ENCODE peak calls at places on chromosomes 16 and 17, in six cellular contexts. B is Peyer's patch, I is thoracic aorta, X is fibroblast of pulmonary artery, R is cardiac fibroblast, Q is IMR-90. H is an unnamed sample.

GRCh38 chr17:67602974-67603373 is 114.8 kb upstream of the NOL11 start:
- DNase-seq in B (no peak), I (no peak), X (peak), R (peak), Q (peak), H (peak)

GRCh38 chr17:72426948-72427760 is 306.3 kb downstream of the SOX9 start:
- DNase-seq in B (no peak), I (no peak), X (no peak), R (no peak), Q (no peak), H (no peak)

GRCh38 chr16:84501077-84501735 is 3.3 kb downstream of the MEAK7 start:
- DNase-seq in B (no peak), I (no peak), X (no peak), R (no peak), Q (peak), H (no peak)

GRCh38 chr16:2016407-2016922 is 3.1 kb upstream of the NPW start:
- DNase-seq in B (no peak), I (no peak), X (no peak), R (no peak), Q (no peak), H (no peak)

GRCh38 chr16:11630230-11631056 is 37.8 kb upstream of the SNN start:
- DNase-seq in B (no peak), I (no peak), X (no peak), R (no peak), Q (no peak), H (no peak)

GRCh38 chr16:63876096-63876495 is 1245.8 kb downstream of the CDH11 start:
- DNase-seq in B (no peak), I (no peak), X (peak), R (peak), Q (no peak), H (no peak)

GRCh38 chr17:60095830-60096229 is 17.1 kb upstream of the HEATR6 start:
- DNase-seq in B (no peak), I (no peak), X (no peak), R (no peak), Q (no peak), H (no peak)

GRCh38 chr17:67258836-67259468 is 14.0 kb upstream of the HELZ start:
- DNase-seq in B (peak), I (no peak), X (no peak), R (no peak), Q (no peak), H (peak)

GRCh38 chr16:57111420-57111819 is 19.0 kb downstream of the CPNE2 start:
- DNase-seq in B (no peak), I (no peak), X (no peak), R (no peak), Q (no peak), H (no peak)

GRCh38 chr17:28926786-28927185 is 23.9 kb upstream of the DHRS13 start:
- DNase-seq in B (no peak), I (no peak), X (no peak), R (no peak), Q (no peak), H (no peak)

GRCh38 chr17:57609125-57609877 is 135.8 kb downstream of the CCDC182 start:
- DNase-seq in B (no peak), I (no peak), X (no peak), R (no peak), Q (no peak), H (no peak)

GRCh38 chr16:4694664-4695451 is 1.5 kb downstream of the NUDT16L1 start:
- DNase-seq in B (no peak), I (no peak), X (no peak), R (no peak), Q (no peak), H (no peak)

GRCh38 chr17:81480140-81480917 is 32.3 kb downstream of the ACTG1 start:
- DNase-seq in B (no peak), I (no peak), X (peak), R (peak), Q (peak), H (no peak)

GRCh38 chr17:50576864-50577263 is 16.3 kb downstream of the CACNA1G start:
- DNase-seq in B (no peak), I (no peak), X (no peak), R (no peak), Q (no peak), H (no peak)

GRCh38 chr17:45972531-45972930 is 26.5 kb upstream of the STH start:
- DNase-seq in B (no peak), I (no peak), X (no peak), R (no peak), Q (no peak), H (no peak)

GRCh38 chr16:51134269-51134812 is 16.7 kb downstream of the SALL1 start:
- DNase-seq in B (no peak), I (no peak), X (no peak), R (no peak), Q (no peak), H (no peak)

GRCh38 chr16:73254983-73255382 is 207.1 kb upstream of the ZFHX3 start:
- DNase-seq in B (no peak), I (no peak), X (no peak), R (no peak), Q (no peak), H (no peak)

GRCh38 chr17:35079547-35079946 is 16.0 kb upstream of the RFFL start:
- DNase-seq in B (no peak), I (no peak), X (peak), R (no peak), Q (peak), H (no peak)

GRCh38 chr16:23288726-23289512 is 13.2 kb upstream of the SCNN1B start:
- DNase-seq in B (no peak), I (no peak), X (no peak), R (no peak), Q (no peak), H (peak)

GRCh38 chr16:65641049-65641448 is 519.2 kb upstream of the CDH11 start:
- DNase-seq in B (no peak), I (no peak), X (no peak), R (no peak), Q (no peak), H (no peak)

GRCh38 chr17:82266142-82266541 is 7.4 kb downstream of the CSNK1D start:
- DNase-seq in B (no peak), I (no peak), X (no peak), R (no peak), Q (no peak), H (no peak)

GRCh38 chr17:76686538-76687277 is 24.1 kb downstream of the MXRA7 start:
- DNase-seq in B (no peak), I (no peak), X (no peak), R (no peak), Q (no peak), H (no peak)

GRCh38 chr16:11497851-11498289 is 88.8 kb downstream of the LITAF start:
- DNase-seq in B (no peak), I (peak), X (peak), R (peak), Q (peak), H (no peak)

GRCh38 chr17:77306790-77307478 is 166.2 kb downstream of the SEC14L1 start:
- DNase-seq in B (no peak), I (no peak), X (no peak), R (no peak), Q (no peak), H (no peak)

GRCh38 chr17:39952665-39953470 is 9.9 kb upstream of the GSDMA start:
- DNase-seq in B (peak), I (peak), X (peak), R (peak), Q (peak), H (peak)

GRCh38 chr17:50841277-50841948 is 6.0 kb downstream of the WFIKKN2 start:
- DNase-seq in B (no peak), I (no peak), X (no peak), R (no peak), Q (no peak), H (no peak)

DNA sequence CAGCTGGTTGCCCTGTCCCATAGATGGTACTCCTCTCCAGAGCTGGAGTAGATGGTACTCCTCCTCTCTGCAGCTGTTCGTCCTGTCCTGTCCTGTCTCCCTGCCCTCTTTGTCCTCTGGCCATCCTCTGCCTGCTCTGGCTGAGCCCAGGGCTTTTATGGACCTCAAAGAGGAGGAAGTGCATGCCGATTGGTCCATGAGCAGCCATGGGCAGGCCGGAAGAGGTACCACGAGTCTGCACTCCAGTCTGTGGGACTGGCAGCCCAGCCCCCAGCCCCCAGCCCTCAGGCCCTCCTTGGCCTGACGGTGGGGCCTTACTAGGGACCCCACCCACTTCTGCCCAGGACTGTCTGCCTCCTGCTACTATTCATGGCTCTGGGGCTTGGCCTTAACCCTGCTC is 27.0 kb downstream of the GNGT2 start:
- DNase-seq in B (no peak), I (no peak), X (no peak), R (no peak), Q (no peak), H (no peak)
- H3K4me3 ChIP-seq in B (no peak), I (no peak), X (no peak), R (no peak), Q (no peak), H (no peak)

GRCh38 chr16:55292491-55292890 is 31.5 kb upstream of the IRX6 start:
- DNase-seq in B (no peak), I (no peak), X (no peak), R (no peak), Q (no peak), H (no peak)
- H3K4me3 ChIP-seq in B (no peak), I (no peak), X (no peak), R (no peak), Q (no peak), H (no peak)

GRCh38 chr16:53378138-53378537 is 56.1 kb upstream of the RBL2 start:
- DNase-seq in B (no peak), I (no peak), X (no peak), R (no peak), Q (no peak), H (no peak)

GRCh38 chr16:53369921-53370320 is 64.3 kb upstream of the RBL2 start:
- DNase-seq in B (no peak), I (no peak), X (peak), R (peak), Q (peak), H (no peak)

GRCh38 chr16:53370827-53371226 is 63.4 kb upstream of the RBL2 start:
- DNase-seq in B (no peak), I (no peak), X (no peak), R (no peak), Q (no peak), H (no peak)

GRCh38 chr16:53372942-53373871 is 61.1 kb upstream of the RBL2 start:
- DNase-seq in B (peak), I (no peak), X (no peak), R (no peak), Q (no peak), H (no peak)
- H3K4me3 ChIP-seq in B (peak), I (peak), X (no peak), R (no peak), Q (no peak), H (no peak)

DNA sequence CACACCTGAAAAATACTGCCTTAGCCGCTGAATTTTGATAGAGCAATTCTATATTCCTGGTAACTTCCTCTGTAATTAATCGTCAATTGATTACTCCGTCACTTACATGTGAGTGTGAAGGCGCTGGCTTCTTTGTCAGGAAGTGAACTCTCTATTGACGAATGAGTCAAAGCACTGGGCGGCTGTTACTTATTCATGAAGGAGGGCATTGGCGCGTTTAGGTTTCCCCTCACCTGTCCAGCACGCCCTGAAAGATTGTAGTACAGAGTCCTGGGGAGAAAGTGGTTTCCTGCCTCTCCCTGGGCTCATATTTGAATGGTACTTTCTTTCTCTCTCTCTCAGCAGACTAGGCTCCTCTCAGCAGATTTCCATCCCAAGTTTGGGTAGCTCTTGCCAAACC is 21.0 kb downstream of the SOCS3 start:
- DNase-seq in B (peak), I (no peak), X (no peak), R (no peak), Q (no peak), H (no peak)
- H3K4me3 ChIP-seq in B (no peak), I (no peak), X (no peak), R (no peak), Q (no peak), H (no peak)

DNA sequence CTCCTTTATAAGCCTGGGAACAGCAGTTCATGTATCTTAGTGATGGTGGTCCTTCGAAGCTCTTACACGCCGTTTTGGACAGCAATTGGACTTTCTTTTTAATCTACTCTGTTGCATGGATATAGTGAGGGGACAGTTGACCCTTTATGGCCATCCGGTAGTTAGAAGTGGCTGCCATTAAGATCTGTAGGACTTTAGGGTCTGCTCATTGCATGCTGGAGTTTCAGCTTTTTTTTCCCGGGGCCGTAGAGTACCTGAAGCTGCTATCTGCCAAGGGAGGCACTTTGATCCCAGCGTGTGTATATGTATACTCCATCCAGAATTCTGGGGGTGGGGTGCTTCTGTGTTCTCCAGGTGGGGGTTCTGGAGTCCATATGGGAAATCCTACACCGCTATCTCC is 1.2 kb downstream of the CYB5D1 start:
- DNase-seq in B (no peak), I (no peak), X (no peak), R (no peak), Q (no peak), H (no peak)
- H3K4me3 ChIP-seq in B (no peak), I (no peak), X (peak), R (peak), Q (no peak), H (peak)

GRCh38 chr17:2172447-2172938 is 117.6 kb downstream of the HIC1 start:
- DNase-seq in B (no peak), I (no peak), X (peak), R (no peak), Q (peak), H (no peak)
- H3K4me3 ChIP-seq in B (no peak), I (peak), X (no peak), R (peak), Q (no peak), H (no peak)

GRCh38 chr17:59093145-59093701 is 13.5 kb downstream of the TRIM37 start:
- DNase-seq in B (no peak), I (no peak), X (no peak), R (no peak), Q (no peak), H (no peak)

GRCh38 chr17:59097876-59098275 is 8.8 kb downstream of the TRIM37 start:
- DNase-seq in B (no peak), I (no peak), X (no peak), R (no peak), Q (no peak), H (no peak)

GRCh38 chr17:59094921-59095530 is 11.7 kb downstream of the TRIM37 start:
- DNase-seq in B (no peak), I (no peak), X (no peak), R (no peak), Q (no peak), H (no peak)

DNA sequence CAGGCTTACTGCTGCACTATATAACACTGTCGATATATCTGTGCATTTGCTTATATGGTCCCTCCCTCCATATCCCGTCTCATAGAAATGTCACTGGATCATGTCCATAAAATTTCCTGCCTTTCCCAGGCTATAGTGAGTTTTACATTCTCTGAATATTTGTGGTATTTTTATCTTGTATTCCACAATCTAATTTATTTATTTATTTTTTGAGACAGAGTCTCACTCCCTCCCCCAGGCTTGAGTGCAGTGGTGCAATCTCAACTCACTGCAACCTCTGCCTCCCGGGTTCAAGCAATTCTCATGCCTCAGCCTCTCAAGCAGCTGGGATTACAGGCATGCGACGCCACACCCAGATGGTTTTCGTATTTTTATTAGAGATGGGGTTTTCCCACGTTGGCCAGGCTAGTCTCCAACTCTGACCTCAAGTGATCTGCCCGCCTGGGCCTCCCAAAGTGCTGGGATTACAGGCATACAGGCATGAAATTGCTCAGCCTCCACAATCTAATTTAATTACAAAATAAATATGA is 12.9 kb downstream of the TRIM37 start:
- DNase-seq in B (no peak), I (no peak), X (peak), R (peak), Q (peak), H (no peak)
- H3K4me3 ChIP-seq in B (no peak), I (peak), X (peak), R (peak), Q (peak), H (no peak)

GRCh38 chr16:80993293-80993691 is 13.4 kb downstream of the CMC2 start:
- DNase-seq in B (no peak), I (no peak), X (peak), R (peak), Q (peak), H (no peak)

GRCh38 chr16:80991792-80992430 is 14.8 kb downstream of the CMC2 start:
- DNase-seq in B (no peak), I (no peak), X (no peak), R (no peak), Q (no peak), H (no peak)

GRCh38 chr16:80994451-80994850 is 12.2 kb downstream of the CMC2 start:
- DNase-seq in B (no peak), I (no peak), X (peak), R (peak), Q (peak), H (no peak)

GRCh38 chr16:80990978-80991377 is 15.7 kb downstream of the CMC2 start:
- DNase-seq in B (no peak), I (no peak), X (no peak), R (no peak), Q (no peak), H (no peak)

DNA sequence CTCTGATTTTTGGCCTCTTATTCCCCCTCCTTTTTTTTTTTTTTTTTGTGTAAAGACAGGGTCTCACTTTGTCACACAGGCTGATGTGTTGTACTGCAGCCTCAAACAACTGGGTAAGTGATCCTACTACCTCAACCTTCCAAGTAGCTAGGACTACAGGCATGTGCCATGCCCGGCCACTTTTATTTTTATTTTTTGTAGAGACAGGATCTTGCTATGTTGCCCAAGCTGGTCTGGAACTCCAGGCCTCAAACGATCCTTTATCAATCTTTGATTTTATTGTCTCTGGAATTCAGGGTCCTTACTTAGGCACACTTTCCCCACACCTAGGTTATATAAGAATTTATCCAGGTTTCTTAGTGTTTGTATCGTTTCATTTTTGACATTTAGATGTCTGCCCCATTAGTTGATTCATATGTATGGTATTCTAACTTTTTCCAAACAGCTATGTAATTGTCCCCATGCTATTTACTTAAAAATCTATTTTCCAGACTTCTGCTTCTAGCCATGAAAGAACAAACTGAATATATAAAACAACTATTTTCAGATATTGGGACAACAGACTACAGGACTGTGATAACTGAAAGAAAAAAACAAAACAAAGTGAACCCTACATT is 13.9 kb downstream of the CMC2 start:
- DNase-seq in B (no peak), I (no peak), X (peak), R (no peak), Q (no peak), H (no peak)
- H3K4me3 ChIP-seq in B (no peak), I (peak), X (peak), R (peak), Q (peak), H (no peak)

H was measured in Jurkat, Clone E6-1.